ENCODE peak calls at places on chromosome 9, in seven cellular contexts. P is RWPE1, C is HFF-Myc, H is choroid plexus epithelial cell, U is HFFc6, V is astrocyte of the spinal cord, M is neural progenitor cell. G is an unnamed sample.

GRCh38 chr9:106970219-106970975 is 107.4 kb downstream of the ZNF462 start:
- DNase-seq in P (no peak), C (no peak), H (peak), U (no peak), V (peak), M (no peak), G (no peak)

GRCh38 chr9:24041294-24041693 is 215.3 kb upstream of the ELAVL2 start:
- DNase-seq in P (no peak), C (no peak), H (no peak), U (no peak), V (peak), M (peak), G (no peak)

GRCh38 chr9:17330097-17330496 is 195.3 kb downstream of the CNTLN start:
- DNase-seq in P (peak), C (no peak), H (no peak), U (no peak), V (no peak), M (no peak), G (peak)

GRCh38 chr9:134971196-134971595 is 53.5 kb upstream of the FCN1 start:
- DNase-seq in P (no peak), C (no peak), H (no peak), U (no peak), V (no peak), M (no peak), G (no peak)

GRCh38 chr9:98851730-98852462 is 44.4 kb downstream of the GALNT12 start:
- DNase-seq in P (peak), C (no peak), H (no peak), U (no peak), V (no peak), M (no peak), G (no peak)

GRCh38 chr9:120368799-120369198 is 211.2 kb downstream of the CDK5RAP2 start:
- DNase-seq in P (peak), C (no peak), H (no peak), U (no peak), V (no peak), M (no peak), G (no peak)

GRCh38 chr9:18296702-18297531 is 177.0 kb upstream of the ADAMTSL1 start:
- DNase-seq in P (no peak), C (no peak), H (peak), U (peak), V (peak), M (no peak), G (peak)

GRCh38 chr9:85020791-85021190 is 351.3 kb downstream of the NTRK2 start:
- DNase-seq in P (no peak), C (no peak), H (no peak), U (no peak), V (peak), M (no peak), G (peak)

GRCh38 chr9:37976714-37977477 is 73.0 kb upstream of the SLC25A51 start:
- DNase-seq in P (peak), C (no peak), H (peak), U (peak), V (peak), M (no peak), G (peak)

GRCh38 chr9:130992059-130993032 is 16.6 kb upstream of the LAMC3 start:
- DNase-seq in P (no peak), C (no peak), H (no peak), U (no peak), V (no peak), M (no peak), G (no peak)

GRCh38 chr9:114016629-114017423 is 61.3 kb downstream of the AMBP start:
- DNase-seq in P (no peak), C (no peak), H (no peak), U (no peak), V (no peak), M (no peak), G (no peak)

GRCh38 chr9:4430492-4431261 is 59.6 kb upstream of the SLC1A1 start:
- DNase-seq in P (no peak), C (no peak), H (peak), U (no peak), V (no peak), M (no peak), G (no peak)

GRCh38 chr9:12776775-12777055 is 1.9 kb downstream of the LURAP1L start:
- DNase-seq in P (no peak), C (no peak), H (peak), U (peak), V (no peak), M (no peak), G (no peak)

GRCh38 chr9:134139081-134139480 is 3.2 kb downstream of the WDR5 start:
- DNase-seq in P (no peak), C (no peak), H (peak), U (peak), V (peak), M (no peak), G (no peak)

GRCh38 chr9:130794923-130795495 is 40.0 kb upstream of the ABL1 start:
- DNase-seq in P (no peak), C (peak), H (peak), U (no peak), V (no peak), M (no peak), G (no peak)

GRCh38 chr9:137797206-137798120 is 80.1 kb upstream of the CACNA1B start:
- DNase-seq in P (no peak), C (no peak), H (no peak), U (no peak), V (no peak), M (no peak), G (no peak)

GRCh38 chr9:96883922-96884321 is 29.6 kb upstream of the ZNF782 start:
- DNase-seq in P (no peak), C (no peak), H (no peak), U (no peak), V (no peak), M (no peak), G (peak)

GRCh38 chr9:24672336-24672735 is 126.6 kb upstream of the IZUMO3 start:
- DNase-seq in P (no peak), C (no peak), H (no peak), U (no peak), V (no peak), M (no peak), G (no peak)

GRCh38 chr9:78363221-78363620 is 66.3 kb downstream of the PSAT1 start:
- DNase-seq in P (no peak), C (peak), H (no peak), U (peak), V (peak), M (no peak), G (no peak)

GRCh38 chr9:123248630-123249029 is 19.8 kb downstream of the STRBP start:
- DNase-seq in P (no peak), C (no peak), H (no peak), U (no peak), V (no peak), M (no peak), G (no peak)

GRCh38 chr9:114813717-114814418 is 8.0 kb upstream of the TNFSF15 start:
- DNase-seq in P (no peak), C (no peak), H (no peak), U (no peak), V (no peak), M (no peak), G (no peak)

DNA sequence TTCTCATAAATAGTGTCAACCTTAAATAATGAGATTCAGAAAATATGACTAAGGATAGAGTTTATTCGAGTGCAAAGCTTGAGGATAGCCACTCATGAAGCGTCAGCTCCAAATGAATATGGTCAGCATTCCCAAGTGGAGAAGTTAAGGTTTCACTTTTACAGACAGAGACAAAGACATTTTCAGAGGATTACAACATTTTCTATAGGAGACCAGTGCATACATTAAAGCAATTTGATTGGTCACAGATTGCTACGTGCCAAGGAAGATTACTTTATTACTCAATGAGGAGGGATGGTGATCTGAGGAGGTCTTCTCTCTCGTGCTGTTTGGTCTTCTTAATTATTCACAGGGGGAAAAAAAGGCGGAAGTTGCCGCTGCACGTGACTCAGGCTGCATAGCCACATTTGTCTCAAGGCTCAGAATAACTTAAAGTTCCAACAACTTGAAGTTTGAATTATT is 60.1 kb upstream of the SPATA31C2 start:
- DNase-seq in P (peak), C (no peak), H (peak), U (peak), V (peak), M (no peak), G (peak)
- TF ChIP-seq CTCF in P (no peak), C (no peak), H (no peak), U (no peak), V (no peak), M (no peak), G (no peak)

DNA sequence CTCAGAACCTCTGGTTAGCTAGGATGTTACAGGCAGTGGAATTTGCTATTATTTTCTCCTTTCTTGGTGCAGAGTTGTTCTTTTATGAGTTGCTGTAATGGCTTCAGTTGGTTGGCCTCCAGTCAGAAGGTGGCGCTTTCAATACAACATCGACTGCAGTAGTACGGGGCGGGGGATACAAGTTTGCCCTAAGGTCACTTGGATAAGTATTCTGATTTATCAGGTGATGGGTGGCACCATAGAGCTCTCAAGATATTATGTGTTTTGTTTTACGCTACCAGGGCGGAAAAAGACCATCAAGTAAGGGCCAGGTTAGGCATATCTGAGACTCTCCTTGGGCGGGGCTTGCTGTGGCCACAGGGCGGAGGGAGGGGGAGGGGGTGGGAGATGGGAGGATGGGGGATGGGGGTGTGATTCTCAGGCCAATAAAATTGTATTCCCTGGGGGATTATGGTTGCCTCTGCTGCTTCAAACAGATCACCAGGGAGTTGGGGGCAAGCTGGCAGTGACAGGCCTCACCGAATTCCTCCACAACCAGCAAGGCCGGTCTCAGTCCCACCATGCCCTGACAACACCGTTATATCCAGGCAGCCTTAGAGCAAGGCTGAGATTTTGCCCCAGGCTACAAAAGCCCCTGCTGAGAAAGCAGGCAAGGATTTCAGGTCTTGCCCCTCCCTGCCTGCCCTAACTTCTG is 15.9 kb upstream of the RNF38 start:
- DNase-seq in P (no peak), C (no peak), H (no peak), U (no peak), V (no peak), M (peak), G (no peak)
- TF ChIP-seq CTCF in P (no peak), C (no peak), H (no peak), U (peak), V (no peak), M (peak), G (no peak)

GRCh38 chr9:101119206-101119819 is 90.8 kb downstream of the PLPPR1 start:
- DNase-seq in P (peak), C (no peak), H (peak), U (no peak), V (no peak), M (peak), G (peak)
- TF ChIP-seq CTCF in P (peak), C (peak), H (peak), U (peak), V (peak), M (peak), G (peak)

GRCh38 chr9:22005083-22005699 is 3.9 kb downstream of the CDKN2B start:
- DNase-seq in P (no peak), C (no peak), H (peak), U (no peak), V (peak), M (peak), G (no peak)

GRCh38 chr9:22010881-22011625 is 1.9 kb upstream of the CDKN2B start:
- DNase-seq in P (no peak), C (no peak), H (peak), U (no peak), V (peak), M (peak), G (no peak)

GRCh38 chr9:22005700-22006605 is 3.2 kb downstream of the CDKN2B start:
- DNase-seq in P (no peak), C (no peak), H (peak), U (peak), V (peak), M (peak), G (no peak)

GRCh38 chr9:22008662-22009562 is at the start of gene CDKN2B:
- DNase-seq in P (peak), C (peak), H (peak), U (peak), V (peak), M (peak), G (no peak)

DNA sequence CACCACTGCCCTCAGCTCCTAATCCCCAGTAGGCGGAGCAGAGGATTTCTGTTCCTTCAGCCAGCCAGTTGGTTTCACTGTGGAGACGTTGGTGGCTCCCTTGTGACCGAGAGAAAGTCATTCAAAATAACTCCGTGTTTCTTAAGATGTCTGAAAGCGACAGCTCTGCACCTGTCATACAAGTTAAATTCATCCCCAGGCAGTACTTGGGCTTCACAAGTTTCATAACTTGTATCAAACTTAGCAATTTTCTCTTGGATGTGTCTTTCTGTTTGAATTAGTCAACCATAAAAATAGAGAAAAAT is 410 bp upstream of the CDKN2B start:
- DNase-seq in P (no peak), C (no peak), H (no peak), U (no peak), V (no peak), M (no peak), G (no peak)
- TF ChIP-seq CTCF in P (no peak), C (peak), H (no peak), U (no peak), V (no peak), M (no peak), G (no peak)

GRCh38 chr9:127263664-127264063 is 910 bp upstream of the GARNL3 start:
- DNase-seq in P (no peak), C (no peak), H (peak), U (no peak), V (no peak), M (no peak), G (no peak)
- TF ChIP-seq CTCF in P (no peak), C (no peak), H (no peak), U (no peak), V (no peak), M (no peak), G (no peak)

DNA sequence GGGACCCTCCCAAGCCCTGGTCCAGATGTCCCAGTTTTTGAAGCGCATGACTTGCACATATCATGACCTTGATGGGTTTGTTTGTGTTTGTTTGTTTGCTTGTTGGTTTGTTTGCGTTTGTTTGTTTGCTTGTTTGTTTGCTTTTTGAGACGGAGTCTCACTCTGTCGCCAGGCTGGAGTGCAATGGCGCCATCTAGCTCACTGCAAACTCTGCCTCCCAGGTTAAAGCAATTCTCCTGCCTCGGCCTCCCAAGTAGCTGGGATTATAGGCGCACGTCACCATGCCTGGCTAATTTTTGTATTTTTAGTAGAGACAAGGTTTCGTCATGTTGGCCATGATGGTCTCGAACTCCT is 13.0 kb upstream of the UBAC1 start:
- DNase-seq in P (no peak), C (no peak), H (no peak), U (no peak), V (no peak), M (no peak), G (no peak)
- TF ChIP-seq CTCF in P (no peak), C (peak), H (peak), U (peak), V (no peak), M (peak), G (no peak)

GRCh38 chr9:95268681-95269080 is 48.8 kb downstream of the FANCC start:
- DNase-seq in P (no peak), C (no peak), H (peak), U (peak), V (peak), M (peak), G (peak)
- TF ChIP-seq CTCF in P (peak), C (peak), H (peak), U (peak), V (peak), M (peak), G (no peak)